ENCODE peak calls at places on chromosomes 12 and 14, in seven cellular contexts. F is nephron progenitor cell, P is naive B cell, T is foreskin fibroblast, L is NCI-H345, C is NCI-H2081, X is amniotic epithelial cell. B is an unnamed sample.

GRCh38 chr12:59023861-59024424 is 103.6 kb upstream of the LRIG3 start:
- DNase-seq in F (no peak), P (no peak), T (no peak), L (no peak), C (no peak), X (no peak), B (no peak)

GRCh38 chr12:106255952-106256351 is 8.1 kb upstream of the CKAP4 start:
- DNase-seq in F (no peak), P (no peak), T (no peak), L (no peak), C (no peak), X (peak; percentile 57), B (no peak)

GRCh38 chr14:99173086-99173485 is 98.9 kb downstream of the BCL11B start:
- DNase-seq in F (no peak), P (no peak), T (no peak), L (no peak), C (no peak), X (no peak), B (peak; percentile 10)

GRCh38 chr14:97873291-97873690 is 1076.1 kb downstream of the VRK1 start:
- DNase-seq in F (no peak), P (no peak), T (no peak), L (no peak), C (no peak), X (no peak), B (no peak)

GRCh38 chr12:332581-333205 is 56.4 kb downstream of the KDM5A start:
- DNase-seq in F (no peak), P (no peak), T (no peak), L (no peak), C (no peak), X (peak; percentile 62), B (no peak)

GRCh38 chr14:54976316-54976715 is 50.6 kb downstream of the WDHD1 start:
- DNase-seq in F (no peak), P (no peak), T (peak; percentile 64), L (no peak), C (no peak), X (peak; percentile 69), B (no peak)

GRCh38 chr12:12166751-12167150 is 96.0 kb downstream of the BCL2L14 start:
- DNase-seq in F (no peak), P (no peak), T (no peak), L (no peak), C (no peak), X (no peak), B (no peak)

GRCh38 chr14:88168498-88169165 is 154.4 kb downstream of the KCNK10 start:
- DNase-seq in F (peak; percentile 33), P (peak; percentile 30), T (peak; percentile 21), L (peak; percentile 8), C (peak; percentile 0), X (peak; percentile 19), B (peak; percentile 67)

GRCh38 chr14:24084439-24084838 is 9.7 kb upstream of the PCK2 start:
- DNase-seq in F (no peak), P (no peak), T (no peak), L (no peak), C (no peak), X (no peak), B (no peak)

GRCh38 chr12:131260970-131261369 is 307.3 kb downstream of the ADGRD1 start:
- DNase-seq in F (no peak), P (no peak), T (no peak), L (no peak), C (no peak), X (no peak), B (no peak)

GRCh38 chr14:63685401-63685800 is 42.5 kb downstream of the SGPP1 start:
- DNase-seq in F (no peak), P (no peak), T (no peak), L (no peak), C (no peak), X (no peak), B (no peak)

GRCh38 chr14:41785696-41786095 is 179.0 kb downstream of the LRFN5 start:
- DNase-seq in F (no peak), P (no peak), T (no peak), L (peak; percentile 86), C (peak; percentile 35), X (no peak), B (no peak)

GRCh38 chr14:81710232-81710845 is 176.7 kb upstream of the SEL1L start:
- DNase-seq in F (peak; percentile 31), P (no peak), T (peak; percentile 2), L (peak; percentile 64), C (peak; percentile 45), X (peak; percentile 7), B (no peak)

GRCh38 chr12:724194-724855 is 28.1 kb upstream of the WNK1 start:
- DNase-seq in F (no peak), P (no peak), T (peak; percentile 22), L (no peak), C (no peak), X (no peak), B (peak; percentile 65)

GRCh38 chr14:21723431-21724045 is 49.9 kb upstream of the OR4E1 start:
- DNase-seq in F (peak; percentile 71), P (no peak), T (no peak), L (no peak), C (peak; percentile 5), X (peak; percentile 30), B (peak; percentile 91)

GRCh38 chr12:56836800-56837663 is 73.9 kb downstream of the HSD17B6 start:
- DNase-seq in F (no peak), P (peak; percentile 5), T (peak; percentile 43), L (no peak), C (no peak), X (peak; percentile 63), B (no peak)

GRCh38 chr14:98138666-98139065 is 1133.3 kb downstream of the BCL11B start:
- DNase-seq in F (peak; percentile 54), P (no peak), T (no peak), L (no peak), C (no peak), X (no peak), B (peak; percentile 62)

GRCh38 chr14:73368621-73369020 is 89.7 kb downstream of the NUMB start:
- DNase-seq in F (no peak), P (no peak), T (no peak), L (no peak), C (no peak), X (peak; percentile 58), B (no peak)

GRCh38 chr14:23300687-23301223 is 1.9 kb downstream of the PPP1R3E start:
- DNase-seq in F (no peak), P (peak; percentile 14), T (peak; percentile 46), L (no peak), C (peak; percentile 2), X (no peak), B (no peak)

GRCh38 chr14:32244404-32244803 is 41.3 kb upstream of the RNU6-8 start:
- DNase-seq in F (no peak), P (no peak), T (peak; percentile 42), L (no peak), C (no peak), X (peak; percentile 27), B (no peak)

GRCh38 chr12:110317921-110318320 is 36.9 kb downstream of the ATP2A2 start:
- DNase-seq in F (no peak), P (no peak), T (peak; percentile 43), L (no peak), C (no peak), X (peak; percentile 41), B (no peak)

GRCh38 chr12:54759751-54760150 is 94.6 kb upstream of the MUCL1 start:
- DNase-seq in F (peak; percentile 19), P (no peak), T (peak; percentile 6), L (peak; percentile 53), C (no peak), X (peak; percentile 12), B (peak; percentile 74)

GRCh38 chr12:108821407-108822397 is 35.7 kb downstream of the SSH1 start:
- DNase-seq in F (no peak), P (no peak), T (peak; percentile 71), L (no peak), C (no peak), X (peak; percentile 69), B (no peak)

GRCh38 chr14:52325126-52325525 is 11.0 kb downstream of the PTGER2 start:
- DNase-seq in F (no peak), P (peak; percentile 73), T (no peak), L (no peak), C (no peak), X (no peak), B (no peak)

GRCh38 chr12:78241472-78241871 is 410.8 kb downstream of the NAV3 start:
- DNase-seq in F (no peak), P (no peak), T (no peak), L (peak; percentile 98), C (peak; percentile 4), X (no peak), B (no peak)

GRCh38 chr14:51428981-51429380 is 188.9 kb downstream of the TMX1 start:
- DNase-seq in F (no peak), P (no peak), T (no peak), L (no peak), C (no peak), X (no peak), B (no peak)

GRCh38 chr14:41051801-41052200 is 554.9 kb upstream of the LRFN5 start:
- DNase-seq in F (no peak), P (no peak), T (no peak), L (no peak), C (no peak), X (no peak), B (no peak)

GRCh38 chr12:45543887-45544286 is 185.6 kb upstream of the ARID2 start:
- DNase-seq in F (peak; percentile 39), P (peak; percentile 65), T (peak; percentile 91), L (no peak), C (peak; percentile 64), X (peak; percentile 81), B (peak; percentile 64)

GRCh38 chr12:92857818-92858217 is 71.3 kb downstream of the EEA1 start:
- DNase-seq in F (no peak), P (no peak), T (no peak), L (no peak), C (no peak), X (no peak), B (no peak)

GRCh38 chr14:26841920-26842741 is 244.3 kb upstream of the NOVA1 start:
- DNase-seq in F (no peak), P (no peak), T (peak; percentile 97), L (peak; percentile 30), C (no peak), X (peak; percentile 97), B (no peak)